ENCODE peak calls at places on chromosomes 2 and 18, in four cellular contexts. V is foreskin fibroblast, M is PC-9, D is fibroblast of mammary gland. H is an unnamed sample.

GRCh38 chr18:48161911-48162698 is 231.6 kb upstream of the SMAD2 start:
- DNase-seq in D (no peak), V (no peak), M (no peak), H (no peak)

GRCh38 chr2:19711470-19712372 is 190.1 kb downstream of the TTC32 start:
- DNase-seq in V (peak; percentile 96), D (peak; percentile 98), M (peak; percentile 65), H (peak; percentile 98)

GRCh38 chr2:131201098-131201497 is 8.2 kb upstream of the POTEE start:
- DNase-seq in V (no peak), M (no peak), D (no peak), H (no peak)

GRCh38 chr18:38654966-38655365 is 1089.4 kb upstream of the CELF4 start:
- DNase-seq in V (no peak), M (no peak), D (no peak), H (no peak)

GRCh38 chr2:40361478-40361877 is 90.4 kb downstream of the SLC8A1 start:
- DNase-seq in D (no peak), M (no peak), V (no peak), H (no peak)

GRCh38 chr2:205776139-205776538 is 93.8 kb downstream of the NRP2 start:
- DNase-seq in D (peak; percentile 48), V (no peak), M (no peak), H (no peak)

GRCh38 chr2:64213607-64214275 is 69.5 kb upstream of the PELI1 start:
- DNase-seq in D (no peak), V (no peak), M (no peak), H (no peak)

GRCh38 chr18:38980420-38980819 is 1414.8 kb upstream of the CELF4 start:
- DNase-seq in M (no peak), D (no peak), V (no peak), H (no peak)

GRCh38 chr2:15957881-15958713 is 17.7 kb downstream of the MYCN start:
- DNase-seq in M (no peak), D (no peak), V (no peak), H (no peak)

GRCh38 chr2:206208900-206209299 is 49.2 kb downstream of the EEF1B2 start:
- DNase-seq in V (no peak), D (no peak), M (no peak), H (no peak)

GRCh38 chr2:168731550-168732128 is 70.8 kb upstream of the NOSTRIN start:
- DNase-seq in D (peak; percentile 41), M (no peak), V (no peak), H (no peak)

GRCh38 chr2:195652916-195653315 is 4.1 kb upstream of the SLC39A10 start:
- DNase-seq in M (no peak), D (no peak), V (no peak), H (peak; percentile 39)

GRCh38 chr2:157427922-157428303 is 16.0 kb downstream of the CYTIP start:
- DNase-seq in M (no peak), V (no peak), D (no peak), H (no peak)

GRCh38 chr2:133489641-133490411 is 78.4 kb downstream of the NCKAP5 start:
- DNase-seq in M (no peak), V (peak; percentile 17), D (peak; percentile 12), H (peak; percentile 90)

GRCh38 chr18:63586431-63586830 is 712 bp upstream of the SERPINB13 start:
- DNase-seq in D (no peak), M (no peak), V (no peak), H (no peak)

GRCh38 chr18:12886498-12887126 is 2.6 kb upstream of the PTPN2 start:
- DNase-seq in D (peak; percentile 20), V (no peak), M (no peak), H (no peak)

GRCh38 chr2:239009001-239009961 is 161.4 kb downstream of the TWIST2 start:
- DNase-seq in M (no peak), V (no peak), D (no peak), H (no peak)

GRCh38 chr18:62717059-62717849 is 1.9 kb downstream of the PHLPP1 start:
- DNase-seq in D (peak; percentile 77), V (peak; percentile 66), M (peak; percentile 37), H (peak; percentile 61)

GRCh38 chr2:179340678-179341077 is 76.0 kb upstream of the SESTD1 start:
- DNase-seq in M (peak; percentile 35), V (peak; percentile 31), D (peak; percentile 67), H (peak; percentile 86)

DNA sequence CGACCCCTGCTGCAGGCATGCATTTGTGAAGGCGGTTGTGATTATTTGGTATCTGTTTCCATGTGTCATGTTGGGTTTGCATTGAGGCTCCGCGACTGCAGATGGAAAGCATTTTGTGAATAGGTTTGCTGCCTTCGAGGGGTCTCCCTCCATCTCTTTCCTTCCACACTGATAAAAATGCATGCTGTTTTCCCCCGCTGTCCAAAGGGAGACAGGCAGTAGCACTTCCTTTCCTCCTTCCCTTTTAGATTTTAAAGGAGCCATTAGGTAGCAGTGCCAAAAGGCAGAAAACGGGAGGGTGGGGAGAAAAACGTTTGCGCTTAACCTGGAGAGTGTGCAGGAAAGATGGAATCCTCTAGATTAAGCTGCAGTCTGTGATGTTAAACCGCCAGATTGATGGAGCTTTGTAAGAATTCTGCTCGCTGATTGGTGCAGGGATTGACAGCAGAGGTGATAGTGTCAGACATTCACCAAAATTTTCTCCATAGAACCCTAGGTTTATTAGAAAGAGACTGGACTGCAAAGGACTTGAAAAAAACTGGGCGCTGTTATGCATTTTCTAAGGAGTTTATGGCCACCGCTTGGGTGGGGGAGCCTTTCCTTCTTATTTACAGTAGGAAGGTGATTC is 653 bp downstream of the MAPRE2 start:
- DNase-seq in D (no peak), M (no peak), V (no peak), H (no peak)
- TF ChIP-seq CTCF in D (no peak), M (no peak), V (no peak), H (no peak)

DNA sequence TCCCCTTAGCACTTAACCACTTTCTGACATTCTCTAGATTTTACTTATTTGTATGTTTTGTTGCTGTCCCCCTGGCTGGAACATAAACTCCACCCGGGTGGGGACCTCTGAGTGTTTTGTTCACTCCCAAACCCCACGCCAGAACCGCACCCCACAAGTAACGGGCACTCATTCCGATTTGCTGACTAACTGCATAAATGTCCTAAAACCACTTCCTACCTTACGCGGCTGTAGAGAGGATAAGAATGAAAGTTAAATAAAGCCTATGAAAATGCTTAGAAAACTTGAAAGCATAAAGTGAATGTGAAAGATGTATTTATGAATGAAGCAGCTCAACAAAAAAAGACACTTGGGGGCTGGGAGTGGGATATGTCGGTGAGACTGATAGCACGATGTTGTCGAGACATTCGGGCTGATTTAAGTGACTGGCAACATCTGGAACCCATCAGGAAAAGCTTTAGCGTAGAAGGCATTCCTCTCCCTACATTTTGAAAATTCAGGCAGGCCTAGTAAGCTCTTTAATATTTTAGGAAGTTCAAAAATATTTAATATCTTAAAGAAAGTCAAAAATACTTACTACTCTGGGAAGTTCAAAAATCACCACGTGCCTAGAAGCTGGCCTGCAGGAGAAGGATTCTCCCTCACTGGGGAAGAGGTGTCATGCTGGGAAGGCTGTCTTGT is 206.7 kb downstream of the SH3RF3 start:
- DNase-seq in M (no peak), D (peak; percentile 83), V (peak; percentile 76), H (peak; percentile 88)
- H3K4me3 ChIP-seq in M (no peak overlapping the region), D (no peak overlapping the region), V (peak overlapping the region; percentile 36), H (peak overlapping the region; percentile 27)

GRCh38 chr2:234745347-234745746 is 206.5 kb upstream of the SH3BP4 start:
- DNase-seq in D (no peak), V (no peak), M (no peak), H (no peak)
- TF ChIP-seq CTCF in D (peak; percentile 25), V (no peak), M (peak; percentile 35), H (peak; percentile 18)

DNA sequence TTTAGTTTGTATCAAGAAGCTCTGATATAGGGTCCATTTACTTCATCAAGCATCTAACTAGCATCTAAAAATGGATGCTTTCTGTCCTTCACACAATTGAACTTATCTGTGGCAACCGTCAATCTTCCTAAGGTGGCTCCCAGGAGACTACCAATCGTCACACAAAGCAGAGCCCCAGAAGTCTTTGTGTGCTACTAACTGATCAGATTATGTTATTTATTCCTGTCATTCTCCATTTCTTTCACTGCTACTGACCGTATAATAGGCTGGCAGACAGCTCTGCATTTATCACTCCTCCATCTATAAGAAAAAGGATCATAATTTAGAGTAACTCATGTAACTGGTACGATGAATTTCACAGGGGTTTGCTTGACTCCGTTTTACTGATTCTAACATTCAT is 585.0 kb upstream of the NXPH2 start:
- DNase-seq in D (no peak), M (no peak), V (no peak), H (no peak)
- H3K4me3 ChIP-seq in D (no peak overlapping the region), M (no peak overlapping the region), V (no peak overlapping the region), H (no peak overlapping the region)

DNA sequence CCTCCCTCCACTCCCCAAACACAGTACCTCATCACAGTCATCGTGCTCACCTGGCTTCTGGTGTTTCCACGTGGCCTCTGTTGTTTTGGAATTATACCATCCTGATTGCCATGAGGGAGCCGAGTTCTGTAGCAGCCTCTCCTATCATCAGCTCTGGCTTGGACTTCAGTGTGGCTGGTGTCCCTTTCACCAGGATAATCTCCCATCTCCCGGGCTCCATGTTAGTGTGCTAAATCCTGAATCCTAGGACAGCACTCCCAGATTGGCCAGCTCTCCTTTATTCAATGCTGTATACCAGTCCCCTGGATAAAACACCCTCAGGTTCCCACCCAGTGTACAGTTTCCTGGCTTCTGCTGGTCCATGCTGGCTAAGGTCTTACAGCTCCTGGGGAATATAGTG is 53.3 kb downstream of the LONRF2 start:
- DNase-seq in D (no peak), M (no peak), V (no peak), H (no peak)
- TF ChIP-seq CTCF in D (no peak), M (no peak), V (no peak), H (no peak)

GRCh38 chr2:2638516-2638915 is 307.4 kb upstream of the MYT1L start:
- DNase-seq in M (no peak), D (no peak), V (no peak), H (no peak)

GRCh38 chr2:2635025-2635528 is 304.0 kb upstream of the MYT1L start:
- DNase-seq in V (no peak), D (no peak), M (no peak), H (no peak)

GRCh38 chr2:2640371-2640770 is 309.3 kb upstream of the MYT1L start:
- DNase-seq in D (no peak), M (no peak), V (no peak), H (no peak)

GRCh38 chr2:2639251-2640139 is 308.4 kb upstream of the MYT1L start:
- DNase-seq in D (no peak), V (no peak), M (no peak), H (no peak)

GRCh38 chr2:2636813-2637212 is 305.7 kb upstream of the MYT1L start:
- DNase-seq in M (no peak), V (no peak), D (no peak), H (no peak)
- H3K4me3 ChIP-seq in M (no peak overlapping the region), V (no peak overlapping the region), D (no peak overlapping the region), H (no peak overlapping the region)

GRCh38 chr18:78991446-78991845 is 11.8 kb downstream of the SALL3 start:
- DNase-seq in M (no peak), V (no peak), D (no peak), H (no peak)
- TF ChIP-seq CTCF in M (no peak), V (no peak), D (no peak), H (no peak)

GRCh38 chr2:176574415-176575236 is 305.4 kb downstream of the MTX2 start:
- DNase-seq in V (no peak), M (no peak), D (no peak), H (no peak)
- H3K4me3 ChIP-seq in V (no peak overlapping the region), M (no peak overlapping the region), D (no peak overlapping the region), H (no peak overlapping the region)

H was measured in fibroblast of the aortic adventitia.